ENCODE peak calls at places on chromosomes 4 and X, in four cellular contexts. One of them, this sample, is unnamed.

GRCh38 chr4:78372282-78372988 is 179.1 kb upstream of the ANXA3 start:
- DNase-seq in testis: no peak
- DNase-seq in suprapubic skin: no peak
- DNase-seq in A549: no peak
- DNase-seq in this sample: no peak

GRCh38 chr4:13653356-13653755 is 25.8 kb upstream of the BOD1L1 start:
- DNase-seq in testis: no peak
- DNase-seq in suprapubic skin: no peak
- DNase-seq in A549: no peak
- DNase-seq in this sample: no peak

GRCh38 chr4:108980455-108981239 is 217.8 kb upstream of the ETNPPL start:
- DNase-seq in testis: no peak
- DNase-seq in suprapubic skin: no peak
- DNase-seq in A549: no peak
- DNase-seq in this sample: no peak

GRCh38 chr4:168648929-168649328 is 152.1 kb downstream of the PALLD start:
- DNase-seq in testis: no peak
- DNase-seq in suprapubic skin: no peak
- DNase-seq in A549: no peak
- DNase-seq in this sample: no peak

GRCh38 chr4:73668806-73669205 is 48.6 kb upstream of the RASSF6 start:
- DNase-seq in testis: no peak
- DNase-seq in suprapubic skin: no peak
- DNase-seq in A549: no peak
- DNase-seq in this sample: no peak

GRCh38 chr4:68132342-68132741 is 2.7 kb upstream of the TMPRSS11F start:
- DNase-seq in testis: no peak
- DNase-seq in suprapubic skin: no peak
- DNase-seq in A549: no peak
- DNase-seq in this sample: no peak

GRCh38 chr4:55409468-55410171 is 13.9 kb downstream of the TMEM165 start:
- DNase-seq in testis: no peak
- DNase-seq in suprapubic skin: no peak
- DNase-seq in A549: no peak
- DNase-seq in this sample: no peak

GRCh38 chrX:74343327-74343969 is 39.5 kb downstream of the ZCCHC13 start:
- DNase-seq in testis: no peak
- DNase-seq in suprapubic skin: no peak
- DNase-seq in A549: no peak
- DNase-seq in this sample: no peak

GRCh38 chr4:56705870-56706400 is 24.8 kb upstream of the HOPX start:
- DNase-seq in testis: no peak
- DNase-seq in suprapubic skin: no peak
- DNase-seq in A549: no peak
- DNase-seq in this sample: no peak

GRCh38 chrX:139724626-139725025 is 16.7 kb upstream of the MCF2 start:
- DNase-seq in testis: no peak
- DNase-seq in suprapubic skin: no peak
- DNase-seq in A549: no peak
- DNase-seq in this sample: no peak

GRCh38 chrX:8323356-8323755 is 141.3 kb upstream of the VCX3B start:
- DNase-seq in testis: no peak
- DNase-seq in suprapubic skin: no peak
- DNase-seq in A549: no peak
- DNase-seq in this sample: no peak

GRCh38 chr4:134862116-134862515 is 660.5 kb upstream of the PABPC4L start:
- DNase-seq in testis: no peak
- DNase-seq in suprapubic skin: no peak
- DNase-seq in A549: no peak
- DNase-seq in this sample: no peak

GRCh38 chr4:57084360-57084759 is 25.8 kb downstream of the IGFBP7 start:
- DNase-seq in testis: no peak
- DNase-seq in suprapubic skin: no peak
- DNase-seq in A549: no peak
- DNase-seq in this sample: no peak

GRCh38 chr4:97987019-97987648 is 156.1 kb downstream of the STPG2 start:
- DNase-seq in testis: no peak
- DNase-seq in suprapubic skin: no peak
- DNase-seq in A549: peak; percentile 1
- DNase-seq in this sample: no peak

GRCh38 chrX:292900-293897 is 12.0 kb downstream of the PLCXD1 start:
- DNase-seq in testis: peak; percentile 9
- DNase-seq in suprapubic skin: peak; percentile 67
- DNase-seq in A549: no peak
- DNase-seq in this sample: peak; percentile 72

GRCh38 chr4:109302366-109303140 is at the start of gene COL25A1:
- DNase-seq in testis: peak; percentile 87
- DNase-seq in suprapubic skin: no peak
- DNase-seq in A549: no peak
- DNase-seq in this sample: peak; percentile 65

GRCh38 chr4:24989327-24989726 is 41.4 kb downstream of the LGI2 start:
- DNase-seq in testis: no peak
- DNase-seq in suprapubic skin: no peak
- DNase-seq in A549: no peak
- DNase-seq in this sample: no peak

GRCh38 chr4:24988776-24989175 is 42.0 kb downstream of the LGI2 start:
- DNase-seq in testis: peak; percentile 23
- DNase-seq in suprapubic skin: no peak
- DNase-seq in A549: peak; percentile 16
- DNase-seq in this sample: no peak

GRCh38 chr4:24980064-24980690 is 50.6 kb downstream of the LGI2 start:
- DNase-seq in testis: peak; percentile 79
- DNase-seq in suprapubic skin: no peak
- DNase-seq in A549: peak; percentile 30
- DNase-seq in this sample: no peak

GRCh38 chr4:24979554-24979953 is 51.2 kb downstream of the LGI2 start:
- DNase-seq in testis: peak; percentile 33
- DNase-seq in suprapubic skin: no peak
- DNase-seq in A549: no peak
- DNase-seq in this sample: no peak

DNA sequence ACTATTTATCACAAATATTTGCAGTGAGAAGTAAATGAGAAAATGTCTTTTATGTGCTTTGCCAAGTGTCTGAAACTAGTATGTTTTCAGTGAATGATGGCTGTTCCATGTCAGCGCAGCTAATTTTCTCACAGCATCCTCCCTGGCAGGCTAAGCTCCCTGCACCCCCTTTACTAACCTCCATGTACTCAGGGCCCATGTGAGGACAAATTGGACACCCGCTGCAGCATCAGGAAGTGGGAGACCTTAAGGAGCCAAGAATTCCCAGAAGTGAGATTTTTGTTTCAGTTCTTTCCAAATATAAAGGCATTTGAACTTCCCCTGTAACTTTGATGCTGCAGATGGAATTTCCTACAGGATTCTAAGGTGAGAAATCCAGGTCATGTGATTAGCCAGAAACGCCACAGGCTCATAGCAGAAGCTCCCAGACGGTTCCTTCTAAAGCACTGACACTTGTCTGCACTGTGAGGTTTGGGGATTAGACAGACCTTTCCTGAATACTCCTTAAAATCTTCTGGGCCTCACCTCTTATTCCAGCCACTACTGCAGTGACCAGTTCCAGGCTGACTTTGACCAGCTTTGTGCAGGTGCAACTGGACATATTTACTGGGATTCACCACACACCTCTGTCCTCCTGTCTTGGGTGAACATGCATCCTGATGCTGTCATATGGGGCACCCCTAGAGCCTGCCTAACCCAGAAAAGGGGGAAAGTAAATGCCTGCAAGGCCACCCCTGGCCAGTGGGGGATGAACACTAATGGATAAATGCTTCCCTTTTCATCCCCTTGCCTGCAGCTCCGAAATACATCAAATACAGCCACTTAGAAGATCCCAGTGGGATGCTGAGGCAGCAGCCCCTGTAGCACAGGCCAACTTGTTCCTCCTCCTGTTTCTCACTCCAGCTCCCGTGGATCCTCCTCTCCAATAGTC is 45.9 kb downstream of the LGI2 start:
- DNase-seq in testis: no peak
- DNase-seq in suprapubic skin: no peak
- DNase-seq in A549: no peak
- DNase-seq in this sample: no peak
- TF ChIP-seq CTCF in testis: peak; percentile 15
- TF ChIP-seq CTCF in suprapubic skin: no peak
- TF ChIP-seq CTCF in A549: no peak
- TF ChIP-seq CTCF in this sample: no peak

DNA sequence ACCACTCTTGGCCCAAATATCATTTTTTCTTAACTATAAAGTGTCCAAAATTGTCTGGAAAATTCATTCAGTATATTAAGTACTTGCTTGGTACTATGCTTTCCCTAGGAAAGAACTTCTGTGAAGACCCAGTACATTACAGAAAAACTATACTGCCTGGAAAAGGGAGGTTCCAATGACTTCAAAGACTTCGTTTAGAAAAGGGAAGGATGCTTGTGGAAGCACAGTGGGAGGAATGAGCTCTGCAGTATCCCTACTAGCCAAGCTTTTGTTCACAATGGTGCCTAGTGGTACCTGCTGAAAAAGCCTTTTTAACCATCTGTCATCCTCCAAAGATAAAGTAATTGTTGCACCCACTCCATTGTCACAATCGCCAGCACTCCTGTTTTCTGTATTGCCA is 7.2 kb downstream of the TEC start:
- DNase-seq in testis: no peak
- DNase-seq in suprapubic skin: no peak
- DNase-seq in A549: no peak
- DNase-seq in this sample: no peak
- H3K4me1 ChIP-seq in testis: no peaks in the 10 kb centered on the region
- H3K4me1 ChIP-seq in suprapubic skin: no peaks in the 10 kb centered on the region
- H3K4me1 ChIP-seq in A549: no peaks in the 10 kb centered on the region
- H3K4me1 ChIP-seq in this sample: no peaks in the 10 kb centered on the region

DNA sequence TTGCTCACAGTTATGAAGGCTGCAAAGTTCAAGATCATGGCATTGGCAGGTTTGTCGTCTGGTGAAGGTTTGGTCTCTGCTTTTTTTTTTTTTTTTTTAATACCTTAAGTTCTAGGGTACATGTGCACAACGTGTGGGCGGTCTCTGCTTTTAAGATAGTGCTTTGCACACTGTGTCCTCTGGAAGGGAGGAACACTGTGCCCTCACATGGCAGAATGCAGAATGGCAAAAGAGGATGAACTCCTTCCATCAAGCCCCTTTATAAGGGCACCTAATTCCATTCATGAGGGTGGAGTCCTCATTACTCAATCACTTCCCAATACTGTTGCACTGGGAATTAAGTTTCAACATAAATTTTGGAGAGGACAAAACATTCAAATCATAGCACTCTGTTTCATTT is 101.4 kb downstream of the GLRA2 start:
- DNase-seq in testis: no peak
- DNase-seq in suprapubic skin: no peak
- DNase-seq in A549: no peak
- DNase-seq in this sample: no peak
- TF ChIP-seq CTCF in testis: no peak
- TF ChIP-seq CTCF in suprapubic skin: no peak
- TF ChIP-seq CTCF in A549: no peak
- TF ChIP-seq CTCF in this sample: no peak

GRCh38 chr4:26864904-26865303 is 4.3 kb downstream of the STIM2 start:
- DNase-seq in testis: no peak
- DNase-seq in suprapubic skin: no peak
- DNase-seq in A549: no peak
- DNase-seq in this sample: no peak

GRCh38 chr4:26863512-26863911 is 2.9 kb downstream of the STIM2 start:
- DNase-seq in testis: no peak
- DNase-seq in suprapubic skin: no peak
- DNase-seq in A549: no peak
- DNase-seq in this sample: no peak

GRCh38 chr4:26867914-26868684 is 7.5 kb downstream of the STIM2 start:
- DNase-seq in testis: peak; percentile 38
- DNase-seq in suprapubic skin: no peak
- DNase-seq in A549: no peak
- DNase-seq in this sample: no peak

GRCh38 chr4:26866203-26866602 is 5.6 kb downstream of the STIM2 start:
- DNase-seq in testis: no peak
- DNase-seq in suprapubic skin: no peak
- DNase-seq in A549: no peak
- DNase-seq in this sample: no peak

DNA sequence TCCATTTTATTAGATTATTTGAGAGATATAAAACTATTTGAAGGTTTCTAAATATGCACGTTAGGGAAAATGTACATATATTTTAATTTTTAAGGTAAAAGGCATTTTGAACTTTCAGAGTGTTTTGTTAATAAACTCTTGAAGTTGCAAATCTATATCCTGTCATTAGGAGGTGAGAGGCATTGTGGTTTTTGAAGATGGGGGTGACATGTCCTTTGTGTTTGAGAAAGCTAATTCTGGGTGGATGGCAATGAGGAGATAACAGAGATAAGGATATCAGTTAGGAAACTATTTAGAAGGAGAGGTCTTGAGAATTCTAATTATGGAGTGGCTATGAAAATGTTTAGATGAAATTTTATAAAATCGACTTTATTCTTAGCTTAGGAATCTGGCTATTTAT is 6.1 kb downstream of the STIM2 start:
- DNase-seq in testis: no peak
- DNase-seq in suprapubic skin: no peak
- DNase-seq in A549: no peak
- DNase-seq in this sample: no peak
- H3K4me1 ChIP-seq in testis: peaks cover 12% of the 10 kb centered on the region
- H3K4me1 ChIP-seq in suprapubic skin: peaks cover 51% of the 10 kb centered on the region
- H3K4me1 ChIP-seq in A549: peaks cover 9% of the 10 kb centered on the region
- H3K4me1 ChIP-seq in this sample: peaks cover 22% of the 10 kb centered on the region

GRCh38 chrX:15869695-15870094 is 15.1 kb upstream of the AP1S2 start:
- DNase-seq in testis: no peak
- DNase-seq in suprapubic skin: no peak
- DNase-seq in A549: no peak
- DNase-seq in this sample: no peak
- TF ChIP-seq CTCF in testis: no peak
- TF ChIP-seq CTCF in suprapubic skin: no peak
- TF ChIP-seq CTCF in A549: no peak
- TF ChIP-seq CTCF in this sample: no peak

DNA sequence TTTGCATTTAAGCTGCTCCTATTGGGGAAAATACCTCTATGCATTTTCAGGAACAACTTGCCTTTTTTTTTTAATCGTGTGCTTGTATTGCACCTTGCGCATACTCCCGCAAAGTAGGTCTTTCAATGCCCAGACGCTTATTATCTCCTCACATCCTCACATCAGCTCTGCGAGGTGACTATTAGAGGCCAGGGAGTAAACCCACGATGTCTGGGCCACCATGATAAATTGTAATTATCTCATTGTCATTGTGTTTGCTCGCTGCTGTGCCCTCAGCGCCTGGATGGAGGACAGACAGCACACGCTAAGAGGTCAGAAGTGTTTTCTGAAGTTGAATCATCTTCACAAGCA is 974 bp upstream of the RELL1 start:
- DNase-seq in testis: no peak
- DNase-seq in suprapubic skin: no peak
- DNase-seq in A549: no peak
- DNase-seq in this sample: no peak
- H3K4me1 ChIP-seq in testis: peaks cover 15% of the 10 kb centered on the region
- H3K4me1 ChIP-seq in suprapubic skin: peaks cover 36% of the 10 kb centered on the region
- H3K4me1 ChIP-seq in A549: peaks cover 18% of the 10 kb centered on the region
- H3K4me1 ChIP-seq in this sample: peaks cover 7% of the 10 kb centered on the region